ENCODE peak calls at places on chromosomes 11 and 22, in six cellular contexts. R is tibial nerve; W is stimulated activated CD8-positive, alpha-beta memory T cell treated with anti-CD3 and anti-CD28 coated beads, Interleukin-4, amount 100 ng/mL, for 24 hours; F is RCC 7860; N is iris pigment epithelial cell; C is CD4-positive, alpha-beta T cell. S is an unnamed sample.

GRCh38 chr11:19259487-19260345 is 19.0 kb upstream of the E2F8 start:
- DNase-seq in R (peak; percentile 81), W (peak; percentile 56), F (peak; percentile 16), N (peak; percentile 54), C (peak; percentile 43), S (no peak)

GRCh38 chr11:7592706-7593105 is 78.9 kb downstream of the PPFIBP2 start:
- DNase-seq in R (peak; percentile 33), W (no peak), F (no peak), N (peak; percentile 56), C (no peak), S (peak; percentile 61)

GRCh38 chr11:30991802-30992512 is 377.6 kb downstream of the DCDC1 start:
- DNase-seq in R (no peak), W (no peak), F (no peak), N (no peak), C (no peak), S (no peak)

GRCh38 chr22:30289126-30289979 is at the start of gene CASTOR1:
- DNase-seq in R (peak; percentile 97), W (peak; percentile 82), F (peak; percentile 92), N (peak; percentile 99), C (peak; percentile 80), S (peak; percentile 63)

GRCh38 chr11:95716266-95716665 is 73.3 kb downstream of the FAM76B start:
- DNase-seq in R (no peak), W (no peak), F (no peak), N (no peak), C (no peak), S (no peak)

GRCh38 chr22:41340357-41340756 is 39.0 kb downstream of the ZC3H7B start:
- DNase-seq in R (no peak), W (no peak), F (no peak), N (no peak), C (no peak), S (no peak)

GRCh38 chr11:77547863-77548551 is 41.7 kb upstream of the AQP11 start:
- DNase-seq in R (peak; percentile 38), W (no peak), F (peak; percentile 42), N (peak; percentile 73), C (no peak), S (peak; percentile 22)

GRCh38 chr11:19374189-19374588 is 133.4 kb upstream of the E2F8 start:
- DNase-seq in R (no peak), W (no peak), F (peak; percentile 97), N (peak; percentile 90), C (no peak), S (peak; percentile 88)

GRCh38 chr11:46916669-46917108 is 1.7 kb downstream of the LRP4 start:
- DNase-seq in R (no peak), W (no peak), F (peak; percentile 14), N (peak; percentile 63), C (no peak), S (no peak)

GRCh38 chr11:47916361-47916841 is 64.0 kb upstream of the PTPRJ start:
- DNase-seq in R (no peak), W (no peak), F (no peak), N (no peak), C (no peak), S (no peak)

GRCh38 chr11:2940166-2940929 is 11.1 kb upstream of the PHLDA2 start:
- DNase-seq in R (no peak), W (no peak), F (peak; percentile 90), N (no peak), C (peak; percentile 27), S (no peak)

GRCh38 chr11:9858218-9858617 is 194.3 kb downstream of the SWAP70 start:
- DNase-seq in R (no peak), W (no peak), F (no peak), N (no peak), C (no peak), S (no peak)

GRCh38 chr11:95231881-95232605 is 1.0 kb upstream of the SESN3 start:
- DNase-seq in R (peak; percentile 56), W (peak; percentile 44), F (no peak), N (peak; percentile 39), C (peak; percentile 62), S (no peak)

GRCh38 chr22:42022162-42022847 is 23.7 kb downstream of the WBP2NL start:
- DNase-seq in R (no peak), W (no peak), F (no peak), N (no peak), C (no peak), S (no peak)

GRCh38 chr11:843086-843704 is 543 bp downstream of the TSPAN4 start:
- DNase-seq in R (no peak), W (no peak), F (no peak), N (no peak), C (no peak), S (no peak)

GRCh38 chr11:47225552-47226137 is 10.9 kb downstream of the DDB2 start:
- DNase-seq in R (no peak), W (no peak), F (no peak), N (peak; percentile 70), C (no peak), S (no peak)

GRCh38 chr11:97977726-97978125 is 1043.0 kb upstream of the CNTN5 start:
- DNase-seq in R (no peak), W (no peak), F (no peak), N (no peak), C (no peak), S (no peak)

GRCh38 chr11:75554258-75555022 is 7.6 kb upstream of the SERPINH1 start:
- DNase-seq in R (peak; percentile 76), W (no peak), F (no peak), N (peak; percentile 99), C (no peak), S (no peak)

GRCh38 chr11:63855975-63856374 is 17.1 kb downstream of the MARK2 start:
- DNase-seq in R (no peak), W (no peak), F (no peak), N (no peak), C (no peak), S (no peak)

GRCh38 chr11:69881467-69882269 is 62.5 kb upstream of the FGF3 start:
- DNase-seq in R (no peak), W (no peak), F (no peak), N (no peak), C (no peak), S (no peak)

S was measured in epithelial cell of proximal tubule.